ENCODE peak calls at places on chromosome X, in eight cellular contexts. F is RWPE1; J is progenitor cell of endocrine pancreas; T is GM13976; Q is CD8-positive, alpha-beta T cell; D is heart right ventricle; V is BE2C; A is WERI-Rb-1. U is an unnamed sample.

GRCh38 chrX:18428006-18428405 is 2.6 kb downstream of the CDKL5 start:
- DNase-seq in F (no peak), J (no peak), T (no peak), Q (no peak), D (no peak), V (no peak), A (no peak), U (no peak)

GRCh38 chrX:22085969-22086368 is 53.8 kb downstream of the PHEX start:
- DNase-seq in F (no peak), J (no peak), T (no peak), Q (no peak), D (no peak), V (no peak), A (no peak), U (no peak)

GRCh38 chrX:15863944-15864491 is 9.4 kb upstream of the AP1S2 start:
- DNase-seq in F (no peak), J (no peak), T (no peak), Q (no peak), D (no peak), V (no peak), A (no peak), U (no peak)

GRCh38 chrX:78119521-78120227 is 15.6 kb downstream of the PGK1 start:
- DNase-seq in F (no peak), J (no peak), T (no peak), Q (no peak), D (no peak), V (no peak), A (no peak), U (no peak)

GRCh38 chrX:123313486-123313885 is 129.4 kb downstream of the GRIA3 start:
- DNase-seq in F (no peak), J (no peak), T (no peak), Q (no peak), D (no peak), V (no peak), A (no peak), U (no peak)

GRCh38 chrX:69016220-69016941 is 148.9 kb downstream of the PJA1 start:
- DNase-seq in F (no peak), J (no peak), T (peak), Q (no peak), D (peak), V (no peak), A (no peak), U (no peak)

GRCh38 chrX:115940888-115941332 is 229.6 kb upstream of the AGTR2 start:
- DNase-seq in F (no peak), J (peak), T (peak), Q (no peak), D (no peak), V (peak), A (peak), U (peak)

GRCh38 chrX:103635436-103635835 is 6.7 kb downstream of the TCEAL1 start:
- DNase-seq in F (no peak), J (no peak), T (no peak), Q (no peak), D (no peak), V (no peak), A (no peak), U (no peak)

GRCh38 chrX:31266172-31267076 is 194.6 kb upstream of the FTHL17 start:
- DNase-seq in F (peak), J (peak), T (peak), Q (no peak), D (peak), V (peak), A (peak), U (peak)

GRCh38 chrX:41265615-41266014 is 68.3 kb upstream of the DDX3X start:
- DNase-seq in F (no peak), J (no peak), T (no peak), Q (no peak), D (no peak), V (no peak), A (no peak), U (no peak)

GRCh38 chrX:74531081-74531480 is 83.3 kb downstream of the RLIM start:
- DNase-seq in F (no peak), J (no peak), T (no peak), Q (no peak), D (no peak), V (no peak), A (no peak), U (no peak)

GRCh38 chrX:13389501-13389900 is 69.6 kb upstream of the ATXN3L start:
- DNase-seq in F (no peak), J (no peak), T (no peak), Q (no peak), D (no peak), V (no peak), A (peak), U (no peak)

GRCh38 chrX:29913647-29914046 is 301.7 kb upstream of the MAGEB2 start:
- DNase-seq in F (no peak), J (no peak), T (no peak), Q (no peak), D (no peak), V (no peak), A (no peak), U (no peak)

GRCh38 chrX:130974323-130974722 is 71.3 kb upstream of the ENOX2 start:
- DNase-seq in F (no peak), J (no peak), T (no peak), Q (no peak), D (no peak), V (no peak), A (no peak), U (no peak)

GRCh38 chrX:131572372-131573014 is 28.6 kb downstream of the OR13H1 start:
- DNase-seq in F (no peak), J (no peak), T (no peak), Q (no peak), D (no peak), V (no peak), A (no peak), U (no peak)

GRCh38 chrX:2696698-2697215 is 5.7 kb downstream of the CD99 start:
- DNase-seq in F (peak), J (no peak), T (peak), Q (peak), D (no peak), V (no peak), A (no peak), U (peak)

GRCh38 chrX:103919336-103919682 is 43.1 kb upstream of the TMSB15B start:
- DNase-seq in F (peak), J (no peak), T (peak), Q (no peak), D (no peak), V (peak), A (peak), U (no peak)

GRCh38 chrX:1442016-1442665 is 10.6 kb downstream of the ASMTL start:
- DNase-seq in F (no peak), J (no peak), T (no peak), Q (no peak), D (no peak), V (no peak), A (peak), U (no peak)

GRCh38 chrX:65871671-65872311 is 168.1 kb downstream of the VSIG4 start:
- DNase-seq in F (peak), J (no peak), T (peak), Q (no peak), D (no peak), V (no peak), A (no peak), U (peak)

GRCh38 chrX:47576021-47576898 is 6.0 kb upstream of the TIMP1 start:
- DNase-seq in F (no peak), J (no peak), T (peak), Q (no peak), D (no peak), V (no peak), A (no peak), U (no peak)

GRCh38 chrX:37926700-37927099 is 79.3 kb upstream of the DYNLT3 start:
- DNase-seq in F (peak), J (no peak), T (peak), Q (no peak), D (no peak), V (no peak), A (no peak), U (no peak)

GRCh38 chrX:123704781-123705180 is 28.1 kb downstream of the THOC2 start:
- DNase-seq in F (no peak), J (no peak), T (no peak), Q (no peak), D (no peak), V (no peak), A (no peak), U (no peak)

GRCh38 chrX:120365968-120366367 is 4.1 kb downstream of the ATP1B4 start:
- DNase-seq in F (no peak), J (no peak), T (no peak), Q (no peak), D (no peak), V (no peak), A (no peak), U (no peak)

GRCh38 chrX:15956684-15957083 is 102.1 kb upstream of the AP1S2 start:
- DNase-seq in F (peak), J (no peak), T (no peak), Q (no peak), D (no peak), V (no peak), A (peak), U (no peak)

DNA sequence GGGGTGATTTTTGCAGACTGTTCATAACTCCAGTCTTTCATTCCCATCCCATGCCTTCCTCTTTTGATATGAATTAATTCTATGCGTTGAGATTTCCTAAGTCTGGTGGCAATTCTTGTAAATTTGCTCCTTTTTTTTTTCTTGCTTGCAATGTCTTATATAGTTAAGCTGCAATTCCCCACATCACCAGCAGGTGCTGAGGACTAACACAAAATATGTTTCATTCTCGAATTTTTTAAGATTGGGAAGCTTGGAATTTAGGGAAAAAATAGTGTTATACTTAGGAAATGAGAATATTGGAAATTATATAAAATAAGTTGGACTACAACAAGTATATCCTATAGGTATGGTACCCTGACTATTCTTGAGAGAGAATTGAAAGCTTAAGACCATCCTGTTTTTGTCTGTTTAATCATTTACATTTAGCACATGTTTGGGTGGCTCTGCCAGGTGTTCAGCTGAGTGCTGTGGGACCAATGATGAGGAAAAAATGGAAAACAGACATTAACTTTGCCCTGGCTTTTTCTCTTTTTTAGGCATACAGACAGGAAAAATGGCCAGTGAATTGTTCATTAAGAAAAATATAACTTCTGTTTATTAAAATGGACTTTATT is 30.2 kb downstream of the AFF2 start:
- DNase-seq in F (no peak), J (no peak), T (peak), Q (no peak), D (no peak), V (no peak), A (peak), U (no peak)
- TF ChIP-seq CTCF in F (peak), J (peak), T (peak), Q (peak), D (peak), V (peak), A (peak), U (peak)

DNA sequence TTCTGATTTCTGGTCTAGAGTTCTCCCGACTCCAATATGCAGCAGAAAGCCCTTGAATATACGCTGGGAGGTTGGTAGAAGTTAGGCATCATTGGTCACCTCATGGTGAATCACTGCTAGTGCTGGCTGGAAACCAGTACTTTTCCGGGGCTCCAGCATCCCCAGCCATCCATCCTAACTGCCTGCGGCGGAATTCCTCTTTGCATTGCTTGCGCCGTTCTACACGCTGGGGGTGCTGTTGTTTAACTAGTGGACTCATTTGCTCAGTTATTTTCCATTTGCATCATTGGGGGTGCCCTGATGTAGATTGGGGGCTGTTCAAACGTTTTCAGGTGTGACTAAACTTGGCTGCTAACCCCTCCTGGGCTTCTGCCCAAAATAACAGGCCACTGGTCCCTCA is 23.3 kb upstream of the GPR50 start:
- DNase-seq in F (peak), J (no peak), T (no peak), Q (no peak), D (no peak), V (peak), A (no peak), U (no peak)
- TF ChIP-seq CTCF in F (no peak), J (peak), T (no peak), Q (no peak), D (peak), V (peak), A (peak), U (no peak)

DNA sequence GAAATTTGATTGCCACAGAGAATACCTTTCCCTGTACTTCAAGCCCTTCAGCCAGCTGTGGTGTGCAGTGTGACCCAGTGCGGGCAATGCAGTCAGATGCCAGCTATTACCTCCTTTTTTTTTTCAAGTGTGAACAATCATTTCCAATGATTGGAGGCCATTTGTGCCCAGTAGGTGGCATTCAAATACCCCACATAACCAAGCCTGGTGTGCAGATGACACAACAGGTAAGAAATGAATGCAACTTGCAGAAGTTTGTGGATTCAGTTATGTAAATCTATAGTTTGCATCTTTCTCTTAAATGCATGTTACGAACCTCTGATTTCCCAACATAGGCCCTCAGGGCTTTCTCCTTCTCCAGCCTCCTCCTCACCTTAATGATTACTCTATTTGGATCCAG is 98.0 kb downstream of the CLCN4 start:
- DNase-seq in F (no peak), J (no peak), T (no peak), Q (no peak), D (no peak), V (peak), A (no peak), U (no peak)
- TF ChIP-seq CTCF in F (no peak), J (no peak), T (no peak), Q (no peak), D (peak), V (peak), A (peak), U (no peak)

GRCh38 chrX:110683925-110684324 is 111.7 kb downstream of the CHRDL1 start:
- DNase-seq in F (no peak), J (no peak), T (no peak), Q (no peak), D (no peak), V (no peak), A (no peak), U (no peak)

GRCh38 chrX:110675866-110676265 is 119.8 kb downstream of the CHRDL1 start:
- DNase-seq in F (no peak), J (no peak), T (no peak), Q (no peak), D (no peak), V (no peak), A (no peak), U (no peak)

DNA sequence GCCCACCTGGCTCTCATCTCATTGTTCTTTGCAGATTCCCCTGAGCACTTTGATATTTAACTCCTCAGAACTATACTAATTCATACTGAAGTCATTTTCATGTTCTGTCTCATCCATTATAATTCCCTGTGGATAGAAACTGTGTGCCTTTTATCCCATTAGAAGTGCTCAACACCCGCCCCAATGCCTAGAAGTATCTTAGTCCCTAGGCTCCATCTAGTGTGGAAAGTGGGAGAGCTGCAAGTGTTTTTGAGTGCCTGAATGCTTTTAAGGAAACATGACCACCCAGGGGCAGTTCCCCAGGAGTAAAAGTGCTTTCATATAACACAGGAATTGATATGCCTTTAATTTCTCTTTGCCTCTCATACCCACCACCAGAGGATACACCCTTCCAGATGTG is 117.0 kb downstream of the CHRDL1 start:
- DNase-seq in F (no peak), J (no peak), T (no peak), Q (no peak), D (no peak), V (no peak), A (no peak), U (no peak)
- TF ChIP-seq CTCF in F (no peak), J (peak), T (no peak), Q (no peak), D (no peak), V (no peak), A (no peak), U (no peak)

DNA sequence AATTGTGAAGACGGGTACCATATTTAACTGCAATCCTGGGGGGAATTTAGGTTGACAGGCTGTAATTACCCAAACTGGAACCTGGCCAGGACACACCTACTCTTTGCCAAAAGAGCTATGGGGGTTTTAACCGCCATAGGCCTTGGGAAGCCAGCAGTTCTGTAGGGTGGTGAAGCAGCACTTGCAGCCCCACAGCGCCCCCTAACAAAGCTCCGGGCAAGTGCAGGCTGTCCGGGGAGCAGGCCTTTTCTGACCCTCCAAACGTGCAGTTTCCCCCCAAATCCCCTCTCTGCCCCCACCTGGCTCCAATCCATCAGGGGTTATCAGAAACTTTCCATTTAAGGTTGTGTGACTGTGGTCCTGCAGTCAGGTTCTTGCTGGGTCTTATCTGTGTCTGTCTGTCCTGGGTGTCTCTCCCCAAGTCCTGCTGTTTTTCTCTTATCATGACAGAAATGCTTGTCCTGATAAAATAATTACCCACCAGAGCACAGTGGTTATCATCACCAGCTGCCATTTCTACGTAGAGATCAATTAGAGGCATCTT is 350.9 kb downstream of the MID1IP1 start:
- DNase-seq in F (peak), J (peak), T (peak), Q (no peak), D (peak), V (peak), A (peak), U (no peak)
- TF ChIP-seq CTCF in F (no peak), J (peak), T (peak), Q (peak), D (peak), V (peak), A (peak), U (peak)

GRCh38 chrX:20623448-20623847 is 356.7 kb upstream of the RPS6KA3 start:
- DNase-seq in F (no peak), J (no peak), T (no peak), Q (no peak), D (no peak), V (no peak), A (no peak), U (no peak)
- TF ChIP-seq CTCF in F (no peak), J (no peak), T (no peak), Q (no peak), D (no peak), V (no peak), A (no peak), U (no peak)

U was measured in GM13977.